ENCODE peak calls at places on chromosomes 7 and 10, in four cellular contexts. E is neuronal stem cell, D is HEK293T, S is nucleus accumbens. R is an unnamed sample.

GRCh38 chr10:86964061-86964846 is 4.0 kb upstream of the ADIRF start:
- DNase-seq in S (no peak), E (no peak), D (no peak), R (no peak)

GRCh38 chr10:69061305-69062161 is 26.4 kb upstream of the SRGN start:
- DNase-seq in E (no peak), D (no peak), S (no peak), R (peak; percentile 43)

GRCh38 chr7:140229591-140230516 is 53.1 kb upstream of the KDM7A start:
- DNase-seq in S (no peak), E (peak; percentile 12), D (no peak), R (no peak)

GRCh38 chr10:1376384-1376945 is 320.3 kb downstream of the WDR37 start:
- DNase-seq in D (no peak), S (no peak), E (no peak), R (no peak)

GRCh38 chr7:84261509-84261908 is 66.9 kb upstream of the SEMA3A start:
- DNase-seq in D (no peak), E (no peak), S (no peak), R (no peak)

GRCh38 chr7:112448891-112449290 is 1.4 kb upstream of the IFRD1 start:
- DNase-seq in D (no peak), E (no peak), S (no peak), R (no peak)

GRCh38 chr10:92114201-92114600 is 176.7 kb downstream of the CPEB3 start:
- DNase-seq in S (no peak), E (no peak), D (no peak), R (no peak)

GRCh38 chr10:48648172-48648942 is 36.3 kb upstream of the WDFY4 start:
- DNase-seq in E (no peak), S (no peak), D (no peak), R (no peak)

GRCh38 chr7:26199301-26200112 is 1.0 kb downstream of the HNRNPA2B1 start:
- DNase-seq in D (no peak), S (peak; percentile 55), E (peak; percentile 69), R (peak; percentile 85)

GRCh38 chr10:1085258-1085657 is 29.1 kb downstream of the WDR37 start:
- DNase-seq in S (no peak), E (no peak), D (no peak), R (no peak)

GRCh38 chr10:29736325-29737208 is 101.8 kb upstream of the SVIL start:
- DNase-seq in D (peak; percentile 59), S (no peak), E (peak; percentile 58), R (no peak)

GRCh38 chr7:73830872-73831655 is at the start of gene CLDN4:
- DNase-seq in E (peak; percentile 49), S (no peak), D (no peak), R (no peak)

GRCh38 chr10:101609481-101609880 is 21.4 kb downstream of the DPCD start:
- DNase-seq in D (no peak), S (no peak), E (no peak), R (no peak)

GRCh38 chr7:12386237-12386839 is 17.3 kb downstream of the VWDE start:
- DNase-seq in E (no peak), S (no peak), D (no peak), R (no peak)

GRCh38 chr10:79147796-79148451 is 79.2 kb downstream of the ZMIZ1 start:
- DNase-seq in S (no peak), E (no peak), D (no peak), R (no peak)

GRCh38 chr10:101617102-101617823 is 29.1 kb downstream of the DPCD start:
- DNase-seq in S (no peak), E (no peak), D (no peak), R (no peak)

GRCh38 chr10:98405422-98405821 is 9.6 kb downstream of the PYROXD2 start:
- DNase-seq in D (no peak), E (no peak), S (no peak), R (no peak)

GRCh38 chr7:29369909-29370488 is 175.4 kb downstream of the CHN2 start:
- DNase-seq in D (no peak), S (no peak), E (no peak), R (no peak)

GRCh38 chr10:103820101-103821062 is 35.0 kb downstream of the SH3PXD2A start:
- DNase-seq in E (no peak), S (no peak), D (no peak), R (no peak)

GRCh38 chr10:95745487-95745886 is 10.5 kb upstream of the ENTPD1 start:
- DNase-seq in S (no peak), E (no peak), D (no peak), R (no peak)

GRCh38 chr7:69399038-69399800 is 199.1 kb upstream of the AUTS2 start:
- DNase-seq in S (peak; percentile 51), E (no peak), D (no peak), R (peak; percentile 62)

GRCh38 chr7:76294344-76295024 is 8.0 kb upstream of the HSPB1 start:
- DNase-seq in E (no peak), S (peak; percentile 93), D (no peak), R (peak; percentile 95)

GRCh38 chr7:128827971-128828711 is 2.1 kb upstream of the FLNC start:
- DNase-seq in D (no peak), E (no peak), S (no peak), R (no peak)

GRCh38 chr10:114697061-114697598 is 39.1 kb upstream of the ABLIM1 start:
- DNase-seq in S (peak; percentile 4), E (no peak), D (no peak), R (no peak)

GRCh38 chr10:60114765-60115586 is 208.6 kb upstream of the CCDC6 start:
- DNase-seq in D (peak; percentile 50), S (no peak), E (peak; percentile 31), R (peak; percentile 51)

GRCh38 chr10:106560925-106561640 is 603.4 kb downstream of the SORCS1 start:
- DNase-seq in E (no peak), S (no peak), D (no peak), R (no peak)

GRCh38 chr10:131193923-131194322 is 117.6 kb downstream of the TCERG1L start:
- DNase-seq in E (no peak), D (no peak), S (no peak), R (no peak)

GRCh38 chr7:44964831-44965440 is 13.9 kb downstream of the MYO1G start:
- DNase-seq in S (no peak), E (no peak), D (no peak), R (no peak)

GRCh38 chr10:131477457-131478205 is 166.1 kb upstream of the TCERG1L start:
- DNase-seq in S (no peak), E (no peak), D (no peak), R (no peak)

GRCh38 chr10:23438547-23439451 is at the start of gene OTUD1:
- DNase-seq in D (peak; percentile 91), E (peak; percentile 88), S (peak; percentile 92), R (peak; percentile 95)

R was measured in midbrain.